ENCODE peak calls at places on chromosomes 4 and X, in four cellular contexts. Z is progenitor cell of endocrine pancreas, E is endothelial cell, V is GM10248. S is an unnamed sample.

GRCh38 chr4:128060130-128060619 is 937 bp upstream of the LARP1B start:
- DNase-seq in V (no peak), Z (no peak), E (no peak), S (peak; percentile 7)

GRCh38 chr4:105715692-105716278 is 7.2 kb downstream of the GSTCD start:
- DNase-seq in Z (no peak), V (no peak), E (no peak), S (no peak)

GRCh38 chrX:13364230-13364629 is 44.4 kb upstream of the ATXN3L start:
- DNase-seq in Z (no peak), E (no peak), V (no peak), S (no peak)

GRCh38 chr4:54588404-54588803 is 69.4 kb upstream of the KIT start:
- DNase-seq in E (no peak), Z (no peak), V (no peak), S (no peak)

GRCh38 chr4:128358231-128358902 is 70.8 kb upstream of the PGRMC2 start:
- DNase-seq in Z (no peak), E (no peak), V (no peak), S (no peak)

GRCh38 chr4:52251864-52252263 is 200.8 kb downstream of the SPATA18 start:
- DNase-seq in E (no peak), V (no peak), Z (no peak), S (no peak)

GRCh38 chr4:124111922-124112321 is 600.6 kb downstream of the ANKRD50 start:
- DNase-seq in Z (peak; percentile 12), V (no peak), E (peak; percentile 27), S (no peak)

GRCh38 chr4:86286729-86287128 is 73.1 kb downstream of the MAPK10 start:
- DNase-seq in V (no peak), Z (no peak), E (no peak), S (no peak)

GRCh38 chr4:15920723-15921591 is 17.6 kb downstream of the FGFBP1 start:
- DNase-seq in Z (no peak), V (no peak), E (no peak), S (no peak)

GRCh38 chr4:80340036-80340435 is 4.5 kb downstream of the CFAP299 start:
- DNase-seq in Z (no peak), E (no peak), V (no peak), S (no peak)

GRCh38 chr4:101205878-101206277 is 141.4 kb downstream of the PPP3CA start:
- DNase-seq in E (no peak), V (peak; percentile 8), Z (no peak), S (peak; percentile 69)

GRCh38 chrX:14915596-14915995 is 42.4 kb downstream of the MOSPD2 start:
- DNase-seq in E (no peak), V (no peak), Z (no peak), S (no peak)

GRCh38 chr4:180999217-180999616 is 1244.0 kb upstream of the TENM3 start:
- DNase-seq in V (no peak), Z (no peak), E (no peak), S (no peak)

GRCh38 chr4:24980064-24980690 is 50.6 kb downstream of the LGI2 start:
- DNase-seq in E (peak; percentile 66), Z (peak; percentile 32), V (peak; percentile 59), S (peak; percentile 61)

GRCh38 chr4:3307486-3307885 is 14.7 kb downstream of the RGS12 start:
- DNase-seq in V (no peak), Z (no peak), E (no peak), S (no peak)

GRCh38 chrX:31168596-31168995 is 96.8 kb upstream of the FTHL17 start:
- DNase-seq in E (no peak), Z (no peak), V (peak; percentile 10), S (no peak)

GRCh38 chrX:41828821-41829220 is 94.5 kb downstream of the CASK start:
- DNase-seq in E (no peak), Z (no peak), V (no peak), S (no peak)

GRCh38 chrX:132101799-132102198 is 26.0 kb downstream of the FRMD7 start:
- DNase-seq in Z (no peak), V (no peak), E (no peak), S (no peak)

GRCh38 chr4:75698162-75698962 is 25.2 kb upstream of the G3BP2 start:
- DNase-seq in E (no peak), V (peak; percentile 63), Z (no peak), S (peak; percentile 62)

GRCh38 chrX:43958529-43958928 is 14.7 kb downstream of the NDP start:
- DNase-seq in E (peak; percentile 27), V (peak; percentile 21), Z (no peak), S (peak; percentile 5)

GRCh38 chrX:15675490-15675921 is 10.9 kb upstream of the CLTRN start:
- DNase-seq in E (peak; percentile 58), V (peak; percentile 82), Z (peak; percentile 48), S (peak; percentile 90)

GRCh38 chr4:5036239-5036638 is 15.0 kb upstream of the STK32B start:
- DNase-seq in Z (no peak), E (no peak), V (no peak), S (no peak)

GRCh38 chr4:46594658-46595057 is 204.7 kb upstream of the GABRA2 start:
- DNase-seq in Z (no peak), E (no peak), V (no peak), S (no peak)

GRCh38 chr4:186657766-186658165 is 65.9 kb downstream of the FAT1 start:
- DNase-seq in V (no peak), Z (no peak), E (no peak), S (no peak)

GRCh38 chr4:41169256-41169655 is 45.1 kb downstream of the APBB2 start:
- DNase-seq in E (no peak), Z (no peak), V (no peak), S (no peak)

GRCh38 chr4:24928708-24929107 is 15.9 kb upstream of the CCDC149 start:
- DNase-seq in Z (no peak), E (no peak), V (no peak), S (no peak)

GRCh38 chrX:45768666-45769065 is 568.0 kb upstream of the DIPK2B start:
- DNase-seq in V (no peak), E (no peak), Z (no peak), S (no peak)

GRCh38 chrX:115895678-115896329 is 274.7 kb upstream of the AGTR2 start:
- DNase-seq in Z (no peak), V (no peak), E (no peak), S (no peak)

GRCh38 chr4:56320293-56320692 is 67.0 kb downstream of the AASDH start:
- DNase-seq in E (no peak), Z (no peak), V (no peak), S (no peak)

GRCh38 chrX:12080265-12080664 is 58.0 kb upstream of the FRMPD4 start:
- DNase-seq in Z (no peak), E (peak; percentile 11), V (peak; percentile 10), S (peak; percentile 1)
- TF ChIP-seq CTCF in Z (peak; percentile 64), E (peak; percentile 61), V (peak; percentile 30), S (no peak)

GRCh38 chr4:104559502-104559901 is 64.8 kb upstream of the CXXC4 start:
- DNase-seq in E (no peak), Z (no peak), V (no peak), S (no peak)
- TF ChIP-seq CTCF in E (no peak), Z (no peak), V (no peak), S (no peak)

DNA sequence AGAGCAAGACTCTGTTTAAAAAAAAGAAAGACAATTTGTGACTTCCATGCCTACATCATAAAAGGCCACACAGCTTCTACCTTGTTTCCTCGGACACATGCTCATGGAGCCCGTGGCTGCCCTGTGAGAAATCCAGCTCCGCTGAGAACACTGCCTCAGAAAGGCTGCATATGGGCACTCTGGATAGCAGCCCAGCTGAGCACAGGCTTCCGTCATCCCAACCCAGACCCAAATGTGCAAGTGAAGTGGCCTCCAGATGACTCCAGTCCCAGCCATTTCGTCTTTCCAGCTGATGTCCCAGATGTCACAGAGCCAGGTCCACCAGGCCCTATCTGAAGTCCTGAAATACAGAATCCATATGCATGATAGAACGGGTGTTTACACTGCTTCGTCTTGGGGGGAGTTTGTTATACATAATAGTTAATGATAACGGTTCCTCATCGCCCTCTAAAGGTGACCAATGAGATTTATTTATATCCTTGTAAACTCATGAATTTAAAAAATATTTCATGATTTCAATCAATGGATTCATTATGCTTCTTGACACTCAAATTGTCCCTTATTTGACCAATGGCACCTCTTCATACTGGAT is 72.7 kb upstream of the TRIM2 start:
- DNase-seq in E (no peak), V (no peak), Z (no peak), S (no peak)
- TF ChIP-seq CTCF in E (no peak), V (no peak), Z (peak; percentile 27), S (peak; percentile 43)

DNA sequence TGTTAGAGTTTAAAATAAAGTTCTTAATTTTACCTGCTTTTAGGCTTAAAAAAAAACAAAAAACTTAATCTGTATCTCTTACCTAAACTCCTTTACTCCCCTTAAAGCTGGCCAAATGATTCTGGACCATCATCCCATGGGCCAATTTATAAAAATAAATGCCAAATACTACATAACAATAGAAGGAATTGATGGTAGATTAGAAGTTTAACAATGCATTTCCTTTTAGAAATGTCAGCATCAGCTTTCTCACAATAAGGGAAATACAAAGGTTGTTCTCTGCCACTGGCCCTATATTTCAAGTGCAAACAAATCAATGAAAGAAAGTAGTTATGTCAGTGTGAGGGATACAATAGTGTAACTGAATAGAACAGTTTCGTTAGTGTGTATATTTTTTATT is 5.7 kb upstream of the RAPGEF2 start:
- DNase-seq in Z (no peak), V (no peak), E (no peak), S (no peak)
- TF ChIP-seq CTCF in Z (no peak), V (no peak), E (no peak), S (no peak)

GRCh38 chr4:177485528-177485927 is 43.3 kb upstream of the AGA start:
- DNase-seq in E (no peak), V (no peak), Z (no peak), S (no peak)

GRCh38 chr4:177484613-177485021 is 42.4 kb upstream of the AGA start:
- DNase-seq in E (no peak), Z (no peak), V (no peak), S (no peak)

GRCh38 chr4:177483271-177483670 is 41.0 kb upstream of the AGA start:
- DNase-seq in E (no peak), Z (no peak), V (no peak), S (no peak)

GRCh38 chr4:177480796-177481195 is 38.6 kb upstream of the AGA start:
- DNase-seq in E (no peak), V (no peak), Z (no peak), S (no peak)

DNA sequence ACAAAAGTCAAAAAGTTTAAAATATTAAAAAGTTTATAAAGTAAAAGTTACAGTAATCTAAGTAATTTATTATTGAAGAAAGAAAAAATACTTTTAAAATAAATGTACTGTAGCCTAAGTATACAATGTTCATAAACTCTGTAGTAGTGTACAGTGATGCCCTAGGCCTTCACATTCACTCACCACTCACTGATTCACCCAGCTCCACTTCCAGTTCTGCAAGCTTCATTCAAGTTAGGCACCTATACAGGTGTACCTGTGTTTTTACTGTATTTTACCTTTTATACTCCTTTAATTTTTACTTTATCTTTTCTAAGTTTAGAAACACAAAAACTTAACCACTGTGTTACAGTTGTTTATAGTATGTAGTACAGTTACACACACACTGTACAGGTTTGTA is 40.1 kb upstream of the AGA start:
- DNase-seq in E (no peak), V (no peak), Z (no peak), S (no peak)
- TF ChIP-seq CTCF in E (no peak), V (no peak), Z (no peak), S (no peak)

GRCh38 chr4:152780267-152780811 is 585 bp downstream of the ARFIP1 start:
- DNase-seq in Z (no peak), E (peak; percentile 36), V (no peak), S (no peak)

GRCh38 chr4:152778656-152779512 is 646 bp downstream of the TIGD4 start:
- DNase-seq in V (peak; percentile 25), E (peak; percentile 28), Z (no peak), S (peak; percentile 60)

GRCh38 chr4:152779513-152780266 is at the start of the genes ARFIP1 and TIGD4:
- DNase-seq in V (peak; percentile 97), E (peak; percentile 97), Z (peak; percentile 96), S (peak; percentile 96)

GRCh38 chr4:152785639-152786517 is 6.1 kb downstream of the ARFIP1 start:
- DNase-seq in E (no peak), V (no peak), Z (no peak), S (no peak)

GRCh38 chr4:152784490-152785195 is 4.9 kb downstream of the ARFIP1 start:
- DNase-seq in Z (no peak), E (no peak), V (no peak), S (no peak)
- TF ChIP-seq CTCF in Z (no peak), E (no peak), V (no peak), S (no peak)